ENCODE peak calls at places on chromosome X, in five cellular contexts. Q is mucosa of descending colon, N is mesothelial cell of epicardium, Z is neural crest cell, U is fibroblast of mammary gland. F is an unnamed sample.

GRCh38 chrX:80120335-80120734 is 105.8 kb downstream of the TBX22 start:
- DNase-seq in Q (no peak), N (no peak), U (no peak), Z (no peak), F (no peak)

GRCh38 chrX:16603822-16604221 is 46.1 kb upstream of the S100G start:
- DNase-seq in N (no peak), U (peak; percentile 17), Z (no peak), Q (no peak), F (no peak)

GRCh38 chrX:40908026-40908425 is 172.7 kb upstream of the MED14 start:
- DNase-seq in Q (no peak), N (no peak), Z (no peak), U (peak; percentile 32), F (no peak)

GRCh38 chrX:45903781-45904201 is 641.4 kb downstream of the ZNF674 start:
- DNase-seq in Q (no peak), Z (no peak), U (no peak), N (no peak), F (no peak)

GRCh38 chrX:22057667-22058066 is 25.5 kb downstream of the PHEX start:
- DNase-seq in N (no peak), Z (no peak), Q (no peak), U (no peak), F (no peak)

GRCh38 chrX:85244411-85245210 is 820 bp downstream of the ZNF711 start:
- DNase-seq in N (no peak), Q (peak; percentile 27), U (peak; percentile 11), Z (peak; percentile 2), F (no peak)

GRCh38 chrX:16807548-16807947 is 21.3 kb downstream of the TXLNG start:
- DNase-seq in N (no peak), Z (no peak), Q (no peak), U (peak; percentile 50), F (no peak)

GRCh38 chrX:17706676-17707075 is 30.6 kb upstream of the SCML1 start:
- DNase-seq in N (no peak), Z (no peak), U (peak; percentile 63), Q (no peak), F (no peak)

GRCh38 chrX:47797084-47797483 is 39.6 kb upstream of the ZNF81 start:
- DNase-seq in U (no peak), Z (no peak), N (no peak), Q (no peak), F (no peak)

GRCh38 chrX:49041683-49042529 is 1.3 kb downstream of the TFE3 start:
- DNase-seq in Z (no peak), N (no peak), U (peak; percentile 68), Q (no peak), F (no peak)

GRCh38 chrX:49040376-49040955 is 2.7 kb downstream of the TFE3 start:
- DNase-seq in Z (no peak), N (no peak), Q (no peak), U (peak; percentile 61), F (no peak)

GRCh38 chrX:49042581-49043219 is 457 bp downstream of the TFE3 start:
- DNase-seq in Q (no peak), U (no peak), N (no peak), Z (no peak), F (no peak)

GRCh38 chrX:49037883-49038475 is 5.2 kb downstream of the TFE3 start:
- DNase-seq in Z (no peak), U (peak; percentile 59), Q (no peak), N (no peak), F (no peak)

GRCh38 chrX:49039598-49040375 is 3.4 kb downstream of the TFE3 start:
- DNase-seq in N (peak; percentile 62), Z (peak; percentile 40), Q (peak; percentile 43), U (peak; percentile 94), F (no peak)
- TF ChIP-seq CTCF in N (no peak), Z (no peak), Q (no peak), U (peak; percentile 15), F (no peak)

GRCh38 chrX:20063153-20063552 is 53.6 kb downstream of the MAP7D2 start:
- DNase-seq in N (no peak), Z (no peak), U (no peak), Q (no peak), F (no peak)

GRCh38 chrX:20066968-20067708 is 49.6 kb downstream of the MAP7D2 start:
- DNase-seq in U (peak; percentile 66), Z (no peak), Q (no peak), N (no peak), F (no peak)

GRCh38 chrX:20060961-20061868 is 55.5 kb downstream of the MAP7D2 start:
- DNase-seq in Q (no peak), N (no peak), U (no peak), Z (no peak), F (no peak)

GRCh38 chrX:20061869-20062254 is 54.8 kb downstream of the MAP7D2 start:
- DNase-seq in Z (no peak), N (no peak), Q (no peak), U (peak; percentile 48), F (no peak)

DNA sequence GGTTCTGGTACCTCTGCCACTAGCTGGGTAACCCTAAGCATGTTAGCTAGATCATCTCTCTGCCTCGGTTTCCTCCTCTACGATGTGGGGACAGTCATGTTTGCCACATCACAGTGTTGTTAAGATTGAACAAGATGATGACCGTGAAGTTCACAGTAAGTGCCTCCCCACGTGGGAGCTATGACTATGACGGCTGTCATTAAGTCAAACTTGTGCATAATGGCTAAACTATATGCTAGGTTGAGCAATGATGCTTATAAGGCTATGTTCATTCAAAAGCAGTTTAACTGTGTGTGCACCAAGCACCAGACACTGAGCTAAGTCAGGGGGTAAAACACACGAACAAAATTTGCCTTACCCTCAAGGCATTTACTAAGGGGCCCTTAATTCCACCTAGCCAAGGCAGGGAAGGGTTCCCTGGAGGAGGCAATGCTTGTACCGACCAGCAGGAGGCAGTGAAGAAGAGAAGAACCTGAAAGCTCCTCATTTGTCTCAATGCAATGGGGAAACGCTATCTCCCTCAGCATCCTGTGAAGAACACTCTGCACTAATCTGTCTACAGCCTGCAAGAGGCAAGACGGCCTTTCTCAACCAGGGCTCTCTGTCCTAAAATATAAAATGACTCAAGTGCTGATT is 52.9 kb downstream of the MAP7D2 start:
- DNase-seq in U (peak; percentile 10), N (no peak), Q (no peak), Z (no peak), F (no peak)
- TF ChIP-seq CTCF in U (peak; percentile 37), N (no peak), Q (no peak), Z (peak; percentile 26), F (no peak)

GRCh38 chrX:105829006-105829405 is 6.7 kb downstream of the NRK start:
- DNase-seq in Z (no peak), N (no peak), U (no peak), Q (no peak), F (no peak)
- TF ChIP-seq CTCF in Z (no peak), N (no peak), U (no peak), Q (no peak), F (no peak)

DNA sequence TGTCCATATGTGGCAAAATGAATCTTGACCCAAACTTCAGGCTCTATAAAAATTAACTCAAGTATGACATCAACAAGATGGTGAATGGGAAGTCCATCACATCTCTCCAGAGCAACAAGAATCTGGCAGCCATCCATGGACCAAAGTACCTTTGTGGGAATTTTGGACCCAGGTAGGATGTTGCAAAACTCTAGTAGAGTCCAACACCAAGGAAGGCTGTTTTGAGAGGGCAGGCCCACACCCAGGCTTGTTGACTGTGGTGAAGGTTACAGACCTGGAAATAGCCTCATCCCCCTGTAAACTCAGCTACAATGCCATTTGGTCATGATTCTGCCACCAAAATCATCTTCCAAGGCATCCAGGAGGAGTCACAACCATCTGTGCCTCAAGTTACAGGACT is 12.9 kb downstream of the DGAT2L6 start:
- DNase-seq in N (no peak), Z (no peak), Q (no peak), U (no peak), F (no peak)
- TF ChIP-seq CTCF in N (no peak), Z (no peak), Q (no peak), U (no peak), F (no peak)

DNA sequence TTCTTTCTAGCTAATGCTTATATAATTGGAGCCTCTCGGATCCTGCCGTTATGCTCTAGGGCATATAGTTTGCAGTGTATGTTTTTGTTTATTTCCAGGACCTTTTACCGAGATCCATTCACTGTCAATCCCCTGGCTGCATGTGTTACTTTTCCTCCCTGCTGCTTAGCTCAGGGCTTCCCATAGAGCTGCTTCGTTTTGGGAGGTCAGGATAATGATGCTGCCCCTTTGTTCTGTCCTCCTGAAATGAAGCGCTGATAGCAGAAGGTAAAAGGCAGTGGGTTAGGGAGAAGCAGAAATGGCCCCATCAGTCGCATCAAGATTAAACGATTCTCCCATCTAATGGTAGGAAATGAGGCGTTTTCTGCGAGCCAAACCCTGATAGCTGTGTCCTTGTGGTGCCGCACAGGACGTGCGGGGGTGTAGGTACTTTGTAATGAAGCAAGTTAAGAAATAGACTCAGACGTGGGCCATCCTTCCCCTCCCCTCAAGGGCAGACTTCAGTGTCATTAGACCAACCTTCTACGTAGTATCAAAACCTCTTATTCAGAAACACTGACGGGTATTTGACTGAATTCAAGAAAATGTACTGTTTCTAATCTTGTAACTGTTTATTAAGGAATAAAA is 37.3 kb downstream of the AFF2 start:
- DNase-seq in N (no peak), Z (no peak), U (no peak), Q (no peak), F (no peak)
- TF ChIP-seq CTCF in N (no peak), Z (no peak), U (no peak), Q (no peak), F (no peak)

GRCh38 chrX:71283409-71284143 is at the start of gene NONO:
- DNase-seq in Z (peak; percentile 74), U (peak; percentile 99), N (peak; percentile 60), Q (peak; percentile 84), F (peak; percentile 34)
- TF ChIP-seq CTCF in Z (no peak), U (no peak), N (no peak), Q (no peak), F (no peak)

GRCh38 chrX:53374923-53375322 is 47.5 kb downstream of the SMC1A start:
- DNase-seq in Z (no peak), Q (no peak), N (no peak), U (no peak), F (no peak)
- TF ChIP-seq CTCF in Z (no peak), Q (no peak), N (no peak), U (peak; percentile 2), F (no peak)

DNA sequence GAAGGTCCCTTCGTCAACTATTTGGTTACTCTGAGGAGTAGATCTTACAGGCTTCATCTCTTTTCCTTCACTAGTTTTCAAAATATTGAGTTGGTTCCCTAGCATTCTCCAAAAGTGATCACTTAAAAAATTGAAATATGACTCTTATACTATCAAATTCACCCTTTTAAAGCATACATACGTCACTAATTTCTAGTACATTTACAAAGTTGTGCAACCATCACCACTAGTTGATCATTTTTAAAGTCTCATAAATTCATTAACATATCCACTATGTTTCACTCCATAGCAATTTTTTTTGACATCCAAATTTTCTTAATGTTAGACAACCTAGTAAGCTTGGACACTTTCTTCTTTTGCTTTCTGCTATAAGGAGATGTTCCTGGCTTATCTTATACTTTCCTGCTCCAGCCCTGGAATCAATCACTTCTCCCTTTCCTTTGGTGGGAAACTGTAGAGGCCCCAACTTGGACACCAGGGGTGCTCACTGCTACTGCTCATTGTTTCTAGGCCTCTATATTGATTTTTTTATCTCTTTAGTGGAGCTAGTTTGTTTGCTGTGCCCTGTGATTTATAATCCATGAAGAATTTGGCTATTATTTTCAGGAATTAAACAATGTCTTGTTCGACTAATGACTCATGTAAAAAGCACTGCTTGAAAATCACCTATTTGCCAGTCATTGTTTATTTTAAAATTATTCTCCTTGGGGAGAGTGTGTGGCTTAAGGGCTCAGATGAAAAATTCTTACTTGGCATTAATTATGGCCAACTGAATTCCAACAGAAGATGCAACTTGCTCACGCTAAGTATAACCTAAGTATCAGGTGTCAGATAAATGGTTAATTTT is 4.0 kb upstream of the ZFX start:
- DNase-seq in N (no peak), U (peak; percentile 49), Q (no peak), Z (no peak), F (no peak)
- TF ChIP-seq CTCF in N (no peak), U (peak; percentile 29), Q (no peak), Z (peak; percentile 43), F (no peak)